ENCODE peak calls at places on chromosome 10, in four cellular contexts. One of them, this sample, is unnamed.

GRCh38 chr10:454860-455259 is 234.6 kb downstream of the DIP2C start:
- DNase-seq in PC-3: peak
- DNase-seq in endodermal cell: no peak
- DNase-seq in heart right ventricle: no peak
- DNase-seq in this sample: peak

GRCh38 chr10:77989081-77989724 is 40.1 kb downstream of the POLR3A start:
- DNase-seq in PC-3: peak
- DNase-seq in endodermal cell: no peak
- DNase-seq in heart right ventricle: peak
- DNase-seq in this sample: no peak

GRCh38 chr10:16867556-16867955 is 50.3 kb upstream of the RSU1 start:
- DNase-seq in PC-3: peak
- DNase-seq in endodermal cell: no peak
- DNase-seq in heart right ventricle: no peak
- DNase-seq in this sample: no peak

GRCh38 chr10:13310518-13311176 is 10.8 kb upstream of the PHYH start:
- DNase-seq in PC-3: no peak
- DNase-seq in endodermal cell: no peak
- DNase-seq in heart right ventricle: no peak
- DNase-seq in this sample: no peak

GRCh38 chr10:4103586-4103985 is 318.6 kb upstream of the KLF6 start:
- DNase-seq in PC-3: no peak
- DNase-seq in endodermal cell: no peak
- DNase-seq in heart right ventricle: no peak
- DNase-seq in this sample: no peak

GRCh38 chr10:943334-944033 is 12.0 kb upstream of the LARP4B start:
- DNase-seq in PC-3: no peak
- DNase-seq in endodermal cell: no peak
- DNase-seq in heart right ventricle: no peak
- DNase-seq in this sample: no peak

GRCh38 chr10:35611750-35612149 is 6.6 kb downstream of the GJD4 start:
- DNase-seq in PC-3: no peak
- DNase-seq in endodermal cell: peak
- DNase-seq in heart right ventricle: no peak
- DNase-seq in this sample: no peak

GRCh38 chr10:109886037-109886787 is 37.1 kb downstream of the XPNPEP1 start:
- DNase-seq in PC-3: no peak
- DNase-seq in endodermal cell: no peak
- DNase-seq in heart right ventricle: no peak
- DNase-seq in this sample: no peak

GRCh38 chr10:9010093-9010492 is 955.6 kb downstream of the GATA3 start:
- DNase-seq in PC-3: no peak
- DNase-seq in endodermal cell: peak
- DNase-seq in heart right ventricle: no peak
- DNase-seq in this sample: no peak

GRCh38 chr10:74153123-74153522 is 2.1 kb downstream of the ADK start:
- DNase-seq in PC-3: peak
- DNase-seq in endodermal cell: no peak
- DNase-seq in heart right ventricle: no peak
- DNase-seq in this sample: no peak
- H3K4me3 ChIP-seq in PC-3: peak
- H3K4me3 ChIP-seq in endodermal cell: peak
- H3K4me3 ChIP-seq in heart right ventricle: no peak
- H3K4me3 ChIP-seq in this sample: no peak

DNA sequence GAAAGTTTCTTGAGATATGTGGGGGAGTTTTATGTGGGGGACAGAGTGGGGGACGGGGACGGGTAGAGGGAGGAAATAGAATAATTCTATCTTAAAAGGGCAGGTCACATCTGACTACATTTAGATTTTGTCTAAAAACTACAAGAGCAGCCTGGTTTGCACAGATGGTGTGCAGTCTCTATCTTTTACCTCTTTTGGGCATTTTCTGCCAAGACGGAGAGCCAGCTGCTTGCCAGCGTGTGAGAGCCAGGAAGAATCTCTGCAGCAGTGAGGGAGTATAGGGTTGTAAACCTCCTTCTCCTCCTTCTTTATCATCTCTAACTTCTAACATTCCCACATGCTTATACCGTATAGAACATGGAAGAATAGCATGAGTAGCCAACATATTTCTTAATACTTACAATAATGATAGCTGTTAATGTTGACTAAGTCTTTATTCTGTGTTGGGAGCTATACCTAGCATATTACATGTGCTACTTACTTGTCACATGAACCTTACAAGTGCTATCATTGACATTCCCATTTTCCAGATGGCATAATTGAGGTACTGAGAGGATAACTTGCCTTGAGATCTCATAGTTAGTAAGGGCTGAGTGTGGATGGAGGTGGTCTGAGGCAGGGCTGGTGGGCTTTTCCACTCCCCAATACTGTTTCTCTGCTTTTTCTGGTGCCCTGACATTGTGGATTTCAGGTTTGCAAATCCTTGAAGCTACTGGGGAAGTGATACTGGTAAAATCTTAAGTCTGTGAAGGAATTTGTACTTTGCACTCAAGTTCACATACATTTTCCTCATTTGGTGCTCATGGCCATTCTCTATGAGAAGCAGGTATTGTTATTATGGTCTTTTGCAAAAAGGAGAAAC is 1.1 kb downstream of the ENTPD1 start:
- DNase-seq in PC-3: no peak
- DNase-seq in endodermal cell: no peak
- DNase-seq in heart right ventricle: no peak
- DNase-seq in this sample: no peak
- H3K4me3 ChIP-seq in PC-3: no peak
- H3K4me3 ChIP-seq in endodermal cell: peak
- H3K4me3 ChIP-seq in heart right ventricle: peak
- H3K4me3 ChIP-seq in this sample: no peak

GRCh38 chr10:43398939-43399871 is 9.8 kb downstream of the HNRNPF start:
- DNase-seq in PC-3: peak
- DNase-seq in endodermal cell: no peak
- DNase-seq in heart right ventricle: no peak
- DNase-seq in this sample: no peak
- H3K4me3 ChIP-seq in PC-3: peak
- H3K4me3 ChIP-seq in endodermal cell: peak
- H3K4me3 ChIP-seq in heart right ventricle: no peak
- H3K4me3 ChIP-seq in this sample: no peak

GRCh38 chr10:33005322-33006282 is 47.6 kb upstream of the ITGB1 start:
- DNase-seq in PC-3: peak
- DNase-seq in endodermal cell: peak
- DNase-seq in heart right ventricle: peak
- DNase-seq in this sample: peak

GRCh38 chr10:33009244-33010131 is 51.5 kb upstream of the ITGB1 start:
- DNase-seq in PC-3: no peak
- DNase-seq in endodermal cell: no peak
- DNase-seq in heart right ventricle: no peak
- DNase-seq in this sample: no peak

GRCh38 chr10:33010132-33011037 is 52.4 kb upstream of the ITGB1 start:
- DNase-seq in PC-3: peak
- DNase-seq in endodermal cell: peak
- DNase-seq in heart right ventricle: no peak
- DNase-seq in this sample: peak

GRCh38 chr10:33008499-33009243 is 50.6 kb upstream of the ITGB1 start:
- DNase-seq in PC-3: peak
- DNase-seq in endodermal cell: peak
- DNase-seq in heart right ventricle: no peak
- DNase-seq in this sample: peak

GRCh38 chr10:33006342-33006887 is 48.4 kb upstream of the ITGB1 start:
- DNase-seq in PC-3: no peak
- DNase-seq in endodermal cell: no peak
- DNase-seq in heart right ventricle: no peak
- DNase-seq in this sample: no peak
- H3K4me3 ChIP-seq in PC-3: peak
- H3K4me3 ChIP-seq in endodermal cell: no peak
- H3K4me3 ChIP-seq in heart right ventricle: no peak
- H3K4me3 ChIP-seq in this sample: no peak

GRCh38 chr10:129968937-129969527 is 5.0 kb upstream of the EBF3 start:
- DNase-seq in PC-3: peak
- DNase-seq in endodermal cell: peak
- DNase-seq in heart right ventricle: peak
- DNase-seq in this sample: no peak
- H3K4me3 ChIP-seq in PC-3: no peak
- H3K4me3 ChIP-seq in endodermal cell: peak
- H3K4me3 ChIP-seq in heart right ventricle: peak
- H3K4me3 ChIP-seq in this sample: no peak

GRCh38 chr10:53748319-53748718 is 975.7 kb upstream of the MBL2 start:
- DNase-seq in PC-3: peak
- DNase-seq in endodermal cell: no peak
- DNase-seq in heart right ventricle: no peak
- DNase-seq in this sample: no peak
- H3K4me3 ChIP-seq in PC-3: no peak
- H3K4me3 ChIP-seq in endodermal cell: no peak
- H3K4me3 ChIP-seq in heart right ventricle: no peak
- H3K4me3 ChIP-seq in this sample: no peak

DNA sequence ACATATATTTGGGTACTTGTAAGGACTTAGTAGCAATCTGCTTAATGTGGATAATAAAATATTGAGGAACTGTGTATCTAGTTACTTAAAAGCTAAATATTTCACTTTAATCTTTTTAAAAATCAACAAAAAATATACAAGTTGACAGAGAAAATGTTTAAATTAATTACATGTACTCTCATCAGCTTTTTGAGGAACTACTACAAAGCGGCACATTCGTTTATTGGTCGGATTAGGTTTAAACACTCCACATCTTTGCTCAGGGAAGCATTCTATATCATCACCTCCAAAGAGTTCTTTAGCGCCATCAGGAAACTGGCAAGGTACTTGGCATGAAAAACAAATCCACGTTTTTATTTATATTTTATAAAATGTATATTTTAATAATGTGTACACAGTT is 1.6 kb downstream of the ATOH7 start:
- DNase-seq in PC-3: no peak
- DNase-seq in endodermal cell: no peak
- DNase-seq in heart right ventricle: no peak
- DNase-seq in this sample: no peak
- H3K4me3 ChIP-seq in PC-3: peak
- H3K4me3 ChIP-seq in endodermal cell: no peak
- H3K4me3 ChIP-seq in heart right ventricle: no peak
- H3K4me3 ChIP-seq in this sample: no peak

This sample was measured in SJSA1.